ENCODE peak calls at places on chromosomes 3 and 15, in seven cellular contexts. Y, U, J, M, C, I and K are unnamed samples.

GRCh38 chr15:31390777-31391486 is 64.3 kb downstream of the KLF13 start:
- DNase-seq in Y (no peak), U (no peak), J (no peak), M (no peak), C (no peak), I (no peak), K (no peak)

GRCh38 chr15:31483053-31483923 is 156.7 kb downstream of the KLF13 start:
- DNase-seq in Y (no peak), U (no peak), J (no peak), M (peak; percentile 53), C (no peak), I (no peak), K (no peak)

GRCh38 chr3:131353016-131353877 is 28.3 kb upstream of the NUDT16 start:
- DNase-seq in Y (no peak), U (peak; percentile 76), J (peak; percentile 10), M (no peak), C (peak; percentile 7), I (no peak), K (no peak)

GRCh38 chr3:32890420-32891276 is 60.8 kb upstream of the CCR4 start:
- DNase-seq in Y (no peak), U (no peak), J (no peak), M (no peak), C (no peak), I (no peak), K (no peak)

GRCh38 chr3:77726509-77726908 is 686.6 kb downstream of the ROBO2 start:
- DNase-seq in Y (no peak), U (no peak), J (no peak), M (no peak), C (no peak), I (no peak), K (no peak)

GRCh38 chr15:46442901-46443590 is 808.2 kb downstream of the SQOR start:
- DNase-seq in Y (no peak), U (no peak), J (no peak), M (peak; percentile 46), C (no peak), I (no peak), K (no peak)

GRCh38 chr3:150783920-150784746 is 21.2 kb upstream of the SIAH2 start:
- DNase-seq in Y (no peak), U (no peak), J (no peak), M (no peak), C (no peak), I (no peak), K (no peak)

GRCh38 chr3:108959017-108959416 is 5.3 kb upstream of the GUCA1C start:
- DNase-seq in Y (no peak), U (no peak), J (no peak), M (peak; percentile 10), C (no peak), I (no peak), K (no peak)

GRCh38 chr3:155560135-155560534 is 184.7 kb downstream of the PLCH1 start:
- DNase-seq in Y (no peak), U (no peak), J (no peak), M (no peak), C (no peak), I (no peak), K (no peak)

GRCh38 chr3:117589454-117589853 is 879.9 kb downstream of the TUSC7 start:
- DNase-seq in Y (no peak), U (no peak), J (peak; percentile 22), M (no peak), C (no peak), I (no peak), K (no peak)

GRCh38 chr3:129992781-129993180 is 18.3 kb downstream of the TRH start:
- DNase-seq in Y (peak; percentile 49), U (no peak), J (no peak), M (peak; percentile 23), C (no peak), I (peak; percentile 66), K (peak; percentile 52)

GRCh38 chr15:68299436-68299835 is 21.9 kb downstream of the FEM1B start:
- DNase-seq in Y (no peak), U (no peak), J (no peak), M (peak; percentile 86), C (no peak), I (no peak), K (no peak)

GRCh38 chr3:120094776-120095225 is 554 bp upstream of the GSK3B start:
- DNase-seq in Y (peak; percentile 100), U (peak; percentile 99), J (peak; percentile 99), M (peak; percentile 99), C (peak; percentile 98), I (peak; percentile 90), K (peak; percentile 99)

GRCh38 chr3:2635511-2635910 is 474.7 kb downstream of the IL5RA start:
- DNase-seq in Y (no peak), U (no peak), J (peak; percentile 65), M (no peak), C (no peak), I (no peak), K (no peak)

GRCh38 chr3:65855370-65856100 is 183.2 kb downstream of the MAGI1 start:
- DNase-seq in Y (no peak), U (peak; percentile 74), J (no peak), M (peak; percentile 78), C (no peak), I (no peak), K (no peak)

GRCh38 chr3:171374661-171375285 is 85.4 kb downstream of the TNIK start:
- DNase-seq in Y (no peak), U (peak; percentile 60), J (no peak), M (peak; percentile 80), C (no peak), I (no peak), K (no peak)

GRCh38 chr3:146655333-146655996 is 50.3 kb upstream of the PLSCR5 start:
- DNase-seq in Y (no peak), U (no peak), J (no peak), M (no peak), C (no peak), I (no peak), K (no peak)

GRCh38 chr3:117537949-117538348 is 828.4 kb downstream of the TUSC7 start:
- DNase-seq in Y (no peak), U (no peak), J (no peak), M (no peak), C (no peak), I (no peak), K (no peak)

GRCh38 chr15:33616485-33616884 is 305.7 kb downstream of the RYR3 start:
- DNase-seq in Y (no peak), U (no peak), J (no peak), M (no peak), C (peak; percentile 70), I (no peak), K (no peak)

GRCh38 chr3:32454731-32455608 is 47.7 kb downstream of the CMTM6 start:
- DNase-seq in Y (no peak), U (no peak), J (no peak), M (no peak), C (no peak), I (no peak), K (no peak)

GRCh38 chr15:51199541-51199940 is 104.8 kb upstream of the TNFAIP8L3 start:
- DNase-seq in Y (no peak), U (no peak), J (no peak), M (no peak), C (no peak), I (no peak), K (no peak)

GRCh38 chr3:43011638-43012037 is 32.5 kb downstream of the GASK1A start:
- DNase-seq in Y (no peak), U (no peak), J (no peak), M (no peak), C (no peak), I (no peak), K (no peak)
- H3K9me3 ChIP-seq in Y (peaks cover 31% of the 10 kb centered on the region), U (no peaks in the 10 kb centered on the region), J (no peaks in the 10 kb centered on the region), M (no peaks in the 10 kb centered on the region), C (peaks cover 26% of the 10 kb centered on the region), I (no peaks in the 10 kb centered on the region), K (no peaks in the 10 kb centered on the region)

DNA sequence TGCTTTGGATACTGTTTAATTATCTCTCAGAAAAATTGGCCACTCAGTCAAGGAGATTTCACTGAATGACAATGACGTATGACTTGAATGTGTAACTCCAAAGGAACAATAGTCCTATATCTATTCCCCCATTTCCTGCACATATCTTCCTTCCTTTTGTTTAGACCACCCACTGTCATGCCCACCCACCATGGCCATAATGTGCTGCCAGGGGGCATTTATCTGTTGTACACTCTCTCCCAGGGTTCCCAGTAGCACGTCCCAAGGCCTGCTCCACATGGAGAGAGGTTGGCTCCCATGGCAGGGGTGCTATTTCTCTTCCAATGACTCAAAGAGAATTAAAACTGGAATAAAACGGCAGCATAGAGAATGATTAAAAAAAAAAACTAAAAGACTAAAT is 36.8 kb upstream of the CTNNB1 start:
- DNase-seq in Y (no peak), U (no peak), J (no peak), M (no peak), C (no peak), I (no peak), K (no peak)
- H3K9me2 ChIP-seq in Y (no peaks in the 10 kb centered on the region), U (no peaks in the 10 kb centered on the region), J (no peaks in the 10 kb centered on the region), M (no peaks in the 10 kb centered on the region), C (no peaks in the 10 kb centered on the region), I (no peaks in the 10 kb centered on the region), K (no peaks in the 10 kb centered on the region)

DNA sequence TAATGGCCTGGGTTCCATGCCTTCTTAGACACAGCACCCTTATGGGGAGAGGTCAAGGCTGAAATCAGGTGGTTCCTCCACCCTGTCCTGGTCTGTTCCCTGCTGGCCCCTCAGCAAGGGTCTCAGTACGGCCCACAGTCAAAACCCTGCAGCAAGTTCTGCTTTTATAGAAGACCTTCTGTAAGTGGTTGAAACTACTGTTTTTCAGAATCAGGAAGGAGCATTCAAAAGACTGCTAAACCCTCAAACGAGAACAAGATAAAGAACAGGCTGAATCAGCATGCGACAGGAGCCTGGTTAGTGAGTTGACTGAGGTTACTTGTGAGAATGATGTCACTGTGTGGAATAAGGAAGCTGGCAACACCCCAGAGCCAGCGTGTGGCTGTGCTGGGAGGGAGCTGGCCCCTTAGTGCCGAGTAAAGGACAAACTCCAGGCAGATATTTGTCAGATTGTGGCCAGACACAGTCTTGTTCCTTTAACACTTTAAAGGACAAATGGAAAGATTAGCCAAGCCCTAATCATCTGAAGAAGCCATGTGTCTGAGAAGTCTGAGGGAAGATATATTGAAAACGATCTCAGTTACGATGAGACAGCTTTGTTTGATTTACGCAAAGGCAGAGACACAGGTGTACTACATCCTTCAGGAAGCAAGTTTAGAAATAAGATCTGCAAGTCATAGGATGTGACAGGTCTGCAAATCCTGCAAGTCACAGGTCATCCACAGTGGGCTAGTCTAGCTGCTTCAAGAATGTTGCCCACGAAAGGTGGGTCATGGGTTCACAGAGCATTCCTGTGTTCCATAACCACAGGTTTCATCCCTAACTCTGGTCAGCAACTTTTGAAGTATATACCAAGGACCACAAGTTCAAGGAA is 54.0 kb downstream of the B3GNT5 start:
- DNase-seq in Y (peak; percentile 56), U (peak; percentile 99), J (peak; percentile 96), M (peak; percentile 81), C (peak; percentile 10), I (no peak), K (peak; percentile 87)
- H3K27ac ChIP-seq in Y (no peak overlapping the region), U (peak overlapping the region; percentile 94), J (peak overlapping the region; percentile 73), M (no peak overlapping the region), C (no peak overlapping the region), I (no peak overlapping the region), K (peak overlapping the region; percentile 95)

DNA sequence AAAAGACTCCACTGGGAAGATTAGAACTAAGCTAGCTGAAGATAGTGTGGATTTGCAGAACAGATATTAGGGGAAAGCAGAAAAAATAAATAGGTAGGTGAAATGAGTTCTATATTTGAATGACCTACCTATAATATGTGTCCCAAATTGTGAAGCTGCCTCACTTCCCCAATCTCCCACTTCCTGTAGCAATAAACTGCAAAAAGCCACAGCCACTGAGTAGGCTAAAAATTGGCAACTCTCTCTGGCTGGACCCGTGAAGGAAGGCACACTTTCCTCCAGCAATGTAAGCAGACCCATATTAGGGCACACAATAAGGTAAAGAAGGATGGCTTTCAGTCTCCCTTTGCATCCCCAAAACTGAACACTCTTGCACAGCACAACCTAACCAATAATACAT is 43.7 kb upstream of the NECTIN3 start:
- DNase-seq in Y (no peak), U (no peak), J (no peak), M (no peak), C (no peak), I (no peak), K (no peak)
- H3K9me3 ChIP-seq in Y (peaks cover 4% of the 10 kb centered on the region), U (no peaks in the 10 kb centered on the region), J (no peaks in the 10 kb centered on the region), M (no peaks in the 10 kb centered on the region), C (no peaks in the 10 kb centered on the region), I (no peaks in the 10 kb centered on the region), K (no peaks in the 10 kb centered on the region)